ENCODE peak calls at places on chromosome 3, in four cellular contexts. P, L, V and I are unnamed samples.
A peak's percentile ranks its signal among the peaks of the same experiment; 100 is the strongest.

GRCh38 chr3:152738656-152739055 is 96.3 kb upstream of the P2RY1 start:
- DNase-seq in V (no peak), L (peak; percentile 86), P (peak; percentile 58), I (no peak)

GRCh38 chr3:99286266-99286845 is 352.0 kb upstream of the COL8A1 start:
- DNase-seq in L (peak; percentile 74), V (no peak), P (peak; percentile 22), I (peak; percentile 60)

GRCh38 chr3:126850370-126851085 is 132.4 kb upstream of the PLXNA1 start:
- DNase-seq in V (peak; percentile 33), L (peak; percentile 77), P (peak; percentile 66), I (no peak)

GRCh38 chr3:96370637-96371036 is 443.8 kb upstream of the EPHA6 start:
- DNase-seq in V (no peak), P (no peak), L (no peak), I (peak; percentile 80)

GRCh38 chr3:9899289-9899791 is 3.3 kb upstream of the IL17RE start:
- DNase-seq in P (no peak), V (no peak), L (no peak), I (no peak)

GRCh38 chr3:71614869-71615268 is 31.3 kb upstream of the FOXP1 start:
- DNase-seq in P (no peak), L (no peak), V (no peak), I (peak; percentile 14)

GRCh38 chr3:105593315-105593714 is 226.6 kb downstream of the ALCAM start:
- DNase-seq in L (no peak), P (no peak), V (no peak), I (no peak)

GRCh38 chr3:133956982-133957381 is 61.3 kb upstream of the RAB6B start:
- DNase-seq in P (no peak), L (no peak), V (no peak), I (no peak)

GRCh38 chr3:197023998-197024651 is 5.5 kb downstream of the MELTF start:
- DNase-seq in V (no peak), L (no peak), P (no peak), I (no peak)

GRCh38 chr3:161950318-161950717 is 453.7 kb downstream of the OTOL1 start:
- DNase-seq in L (no peak), V (no peak), P (no peak), I (no peak)

GRCh38 chr3:100361897-100362296 is 27.3 kb downstream of the NIT2 start:
- DNase-seq in V (no peak), L (no peak), P (no peak), I (no peak)

GRCh38 chr3:111592941-111593340 is 2.2 kb downstream of the ZBED2 start:
- DNase-seq in V (no peak), L (no peak), P (no peak), I (peak; percentile 32)

GRCh38 chr3:169618894-169619792 is 44.4 kb downstream of the MECOM start:
- DNase-seq in P (no peak), V (no peak), L (no peak), I (no peak)

GRCh38 chr3:16595778-16596177 is 9.4 kb downstream of the DAZL start:
- DNase-seq in P (no peak), V (no peak), L (no peak), I (peak; percentile 26)

DNA sequence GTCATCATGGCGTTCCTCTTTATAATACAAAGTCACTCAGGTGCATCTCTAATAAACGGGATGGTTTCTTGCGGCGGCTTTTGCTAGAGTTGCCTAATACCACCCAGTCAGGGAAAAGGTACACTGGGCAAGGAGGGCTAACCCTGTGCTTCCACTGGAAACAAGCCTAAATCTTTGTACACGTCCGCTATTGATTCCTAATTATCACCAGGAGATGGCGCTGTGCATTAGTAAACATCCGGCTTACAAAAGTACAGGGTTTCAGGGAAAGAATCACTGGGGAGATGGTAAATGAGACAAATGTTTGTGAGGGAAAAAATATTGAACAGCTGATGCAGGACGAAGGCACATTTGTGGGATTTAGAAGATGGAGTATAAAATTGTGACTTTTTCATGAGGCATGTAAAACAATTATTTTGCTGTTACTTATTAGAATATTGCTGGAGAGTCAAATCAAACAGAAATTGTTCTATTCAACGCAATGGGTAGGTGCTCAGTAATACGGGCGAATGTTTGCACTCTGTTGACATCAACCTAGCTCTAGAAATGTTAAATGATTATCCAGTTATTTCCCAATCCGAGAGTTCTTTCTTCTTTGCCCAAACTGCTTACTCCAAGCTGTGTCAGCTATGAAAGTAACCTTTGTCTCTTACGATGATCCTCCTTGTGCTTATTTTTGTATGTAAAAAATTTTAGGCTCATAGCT is 50.6 kb downstream of the GMNC start:
- DNase-seq in V (no peak), L (peak; percentile 75), P (peak; percentile 71), I (peak; percentile 77)
- TF ChIP-seq CTCF in V (peak; percentile 24), L (peak; percentile 68), P (peak; percentile 81), I (peak; percentile 72)

GRCh38 chr3:24255414-24255813 is 239.2 kb downstream of the THRB start:
- DNase-seq in V (no peak), P (no peak), L (no peak), I (no peak)
- H3K4me3 ChIP-seq in V (no peak overlapping the region), P (no peak overlapping the region), L (no peak overlapping the region), I (no peak overlapping the region)

DNA sequence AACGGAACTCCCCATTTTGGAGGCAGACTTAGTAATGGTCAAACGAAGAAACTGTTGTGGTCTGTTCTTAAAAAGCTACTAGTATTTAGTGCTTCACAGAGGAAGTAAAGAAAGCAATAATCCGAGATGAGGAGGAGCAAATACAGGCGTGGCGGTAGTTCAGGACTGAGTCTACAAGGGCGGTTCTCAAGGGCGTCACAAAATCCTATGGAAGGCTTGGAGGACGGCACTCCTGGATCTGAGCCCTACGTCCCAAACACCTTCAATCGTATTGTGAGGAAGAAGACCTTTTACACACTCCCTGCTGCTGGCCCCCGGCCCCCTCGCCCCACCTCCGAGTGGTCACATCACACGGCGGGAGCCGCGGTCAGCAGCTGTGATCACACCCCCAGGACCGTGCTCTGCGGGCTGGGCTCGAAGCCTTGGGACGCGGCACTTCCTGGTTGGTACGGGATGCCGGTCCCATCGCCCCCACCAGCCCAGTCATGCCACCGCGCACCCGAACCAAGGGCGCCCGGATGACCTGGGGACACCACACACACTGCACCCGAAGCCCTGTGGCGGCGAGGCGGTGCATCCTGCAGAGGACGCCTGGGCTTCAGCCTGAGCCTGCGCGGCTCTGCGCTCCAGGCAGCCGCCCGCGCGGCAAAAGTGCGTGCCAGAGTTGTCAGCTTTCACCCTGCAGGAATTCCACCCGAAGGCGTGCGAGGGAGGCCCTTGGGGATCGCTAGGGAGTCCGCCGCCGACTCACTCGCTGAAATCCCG is 588 bp downstream of the PLD1 start:
- DNase-seq in V (peak; percentile 87), L (peak; percentile 97), P (peak; percentile 89), I (peak; percentile 88)
- TF ChIP-seq CTCF in V (no peak), L (no peak), P (no peak), I (no peak)

DNA sequence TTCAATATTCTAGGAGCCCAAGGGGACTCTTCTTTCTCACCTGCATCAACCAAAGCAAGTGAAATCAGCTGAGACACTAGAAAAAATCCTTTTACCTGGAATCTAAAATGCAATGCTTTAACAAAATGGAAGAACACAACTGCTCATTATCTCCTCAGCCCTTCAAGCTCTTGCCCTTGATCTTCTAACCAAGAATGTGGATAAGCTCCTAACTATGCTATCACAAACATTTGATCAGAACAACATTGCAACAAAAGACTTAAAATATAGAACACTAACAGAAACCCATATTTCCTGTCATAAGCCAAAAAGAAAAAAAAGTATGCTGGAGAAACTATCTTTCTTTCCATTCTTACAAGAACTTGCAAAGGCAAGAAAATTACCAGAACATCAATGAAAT is 12.6 kb downstream of the RBM15B start:
- DNase-seq in L (no peak), V (no peak), P (no peak), I (no peak)
- H3K4me3 ChIP-seq in L (no peak overlapping the region), V (no peak overlapping the region), P (no peak overlapping the region), I (no peak overlapping the region)

DNA sequence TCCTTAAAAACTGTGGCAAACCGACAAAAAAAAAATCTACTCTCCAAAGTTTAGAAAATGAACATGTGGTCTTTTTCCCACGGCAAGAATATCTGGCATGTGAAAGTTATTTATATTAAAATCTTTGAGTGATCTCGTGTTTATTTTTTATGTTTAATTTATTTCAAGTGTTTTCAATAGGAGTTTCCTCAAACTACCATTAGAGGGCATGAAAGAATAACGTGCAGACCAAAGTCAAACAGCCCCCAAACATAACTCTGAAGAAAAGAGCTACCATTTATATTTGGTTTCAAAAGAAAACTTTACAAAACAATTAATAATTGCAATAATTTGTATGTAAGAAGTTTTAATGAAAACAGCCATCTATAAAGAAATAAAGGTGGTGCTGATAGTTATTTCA is 286.3 kb downstream of the ZIC4 start:
- DNase-seq in L (peak; percentile 27), P (peak; percentile 21), V (no peak), I (peak; percentile 3)
- TF ChIP-seq CTCF in L (peak; percentile 48), P (peak; percentile 31), V (no peak), I (peak; percentile 30)

GRCh38 chr3:106842151-106842550 is 535.1 kb upstream of the CCDC54 start:
- DNase-seq in L (no peak), P (no peak), V (no peak), I (no peak)

GRCh38 chr3:106836906-106837305 is 540.3 kb upstream of the CCDC54 start:
- DNase-seq in L (no peak), V (no peak), P (no peak), I (no peak)

GRCh38 chr3:106837616-106838015 is 539.6 kb upstream of the CCDC54 start:
- DNase-seq in P (no peak), V (no peak), L (no peak), I (no peak)

GRCh38 chr3:106839576-106840280 is 537.5 kb upstream of the CCDC54 start:
- DNase-seq in P (peak; percentile 30), L (peak; percentile 42), V (no peak), I (no peak)

GRCh38 chr3:106840319-106840718 is 536.9 kb upstream of the CCDC54 start:
- DNase-seq in V (no peak), P (no peak), L (no peak), I (no peak)
- H3K4me3 ChIP-seq in V (no peak overlapping the region), P (no peak overlapping the region), L (no peak overlapping the region), I (no peak overlapping the region)